ENCODE peak calls at places on chromosome 5, in seven cellular contexts. Q, A, I, H, V, M and E are unnamed samples.

GRCh38 chr5:52997424-52997823 is 8.3 kb downstream of the ITGA2 start:
- DNase-seq in Q (no peak), A (no peak), I (peak), H (no peak), V (no peak), M (peak), E (no peak)

GRCh38 chr5:149588947-149589346 is 7.6 kb downstream of the ARHGEF37 start:
- DNase-seq in Q (no peak), A (no peak), I (no peak), H (no peak), V (no peak), M (no peak), E (no peak)

GRCh38 chr5:14438195-14438606 is 143.4 kb upstream of the OTULINL start:
- DNase-seq in Q (no peak), A (no peak), I (no peak), H (no peak), V (no peak), M (no peak), E (no peak)

GRCh38 chr5:757931-758697 is 26.4 kb downstream of the ZDHHC11B start:
- DNase-seq in Q (peak), A (no peak), I (no peak), H (no peak), V (no peak), M (no peak), E (peak)

GRCh38 chr5:31383734-31384133 is 148.2 kb downstream of the DROSHA start:
- DNase-seq in Q (no peak), A (no peak), I (no peak), H (no peak), V (no peak), M (no peak), E (no peak)

GRCh38 chr5:141841376-141841775 is 36.8 kb downstream of the PCDH1 start:
- DNase-seq in Q (no peak), A (no peak), I (no peak), H (no peak), V (no peak), M (no peak), E (no peak)

GRCh38 chr5:6637590-6637989 is 4.3 kb downstream of the SRD5A1 start:
- DNase-seq in Q (no peak), A (no peak), I (no peak), H (no peak), V (no peak), M (no peak), E (no peak)

GRCh38 chr5:10307206-10308148 is at the start of gene CMBL:
- DNase-seq in Q (no peak), A (no peak), I (no peak), H (no peak), V (peak), M (peak), E (peak)

GRCh38 chr5:94674841-94675382 is 56.4 kb downstream of the SLF1 start:
- DNase-seq in Q (no peak), A (no peak), I (peak), H (no peak), V (no peak), M (no peak), E (no peak)

GRCh38 chr5:163498886-163499285 is 6.5 kb upstream of the MAT2B start:
- DNase-seq in Q (no peak), A (no peak), I (no peak), H (no peak), V (no peak), M (no peak), E (no peak)

GRCh38 chr5:170863646-170864045 is 1.8 kb downstream of the RANBP17 start:
- DNase-seq in Q (no peak), A (no peak), I (no peak), H (no peak), V (no peak), M (no peak), E (no peak)

GRCh38 chr5:78747703-78748359 is 99.3 kb upstream of the LHFPL2 start:
- DNase-seq in Q (no peak), A (no peak), I (no peak), H (no peak), V (no peak), M (no peak), E (no peak)

GRCh38 chr5:142881076-142881466 is 110.9 kb downstream of the ARHGAP26 start:
- DNase-seq in Q (no peak), A (no peak), I (no peak), H (peak), V (no peak), M (no peak), E (no peak)

GRCh38 chr5:81579525-81579924 is 171.4 kb downstream of the SSBP2 start:
- DNase-seq in Q (peak), A (no peak), I (no peak), H (no peak), V (peak), M (no peak), E (no peak)

GRCh38 chr5:944992-945685 is 52.5 kb downstream of the TRIP13 start:
- DNase-seq in Q (no peak), A (no peak), I (peak), H (no peak), V (no peak), M (no peak), E (no peak)